ENCODE peak calls at places on chromosome 22, in six cellular contexts. H, X, K, W, P and F are unnamed samples.

GRCh38 chr22:27682438-27682837 is 119.1 kb downstream of the MN1 start:
- DNase-seq in X (no peak), H (no peak), P (no peak), W (peak; percentile 58), K (no peak), F (no peak)

GRCh38 chr22:50507421-50507990 is at the start of gene LMF2:
- DNase-seq in X (no peak), P (no peak), W (peak; percentile 98), K (no peak), H (no peak), F (peak; percentile 89)

GRCh38 chr22:43078522-43078921 is 10.7 kb downstream of the TTLL1 start:
- DNase-seq in W (no peak), X (no peak), H (no peak), K (no peak), P (no peak), F (no peak)

GRCh38 chr22:42883121-42883520 is 26.0 kb upstream of the ARFGAP3 start:
- DNase-seq in P (no peak), K (no peak), X (no peak), W (no peak), H (no peak), F (no peak)

GRCh38 chr22:35629406-35630234 is 12.5 kb upstream of the MB start:
- DNase-seq in H (peak; percentile 93), P (peak; percentile 87), K (peak; percentile 94), X (peak; percentile 98), W (peak; percentile 37), F (no peak)

GRCh38 chr22:27480487-27480886 is 321.1 kb downstream of the MN1 start:
- DNase-seq in W (no peak), X (no peak), K (no peak), H (no peak), P (no peak), F (no peak)

GRCh38 chr22:35900483-35901168 is 128.0 kb downstream of the RBFOX2 start:
- DNase-seq in K (no peak), P (peak; percentile 28), H (peak; percentile 56), X (peak; percentile 82), W (no peak), F (peak; percentile 50)

GRCh38 chr22:50544746-50545253 is 899 bp upstream of the KLHDC7B start:
- DNase-seq in X (no peak), H (no peak), K (no peak), W (no peak), P (no peak), F (peak; percentile 27)

GRCh38 chr22:23256986-23257888 is 76.9 kb downstream of the BCR start:
- DNase-seq in X (no peak), P (no peak), W (peak; percentile 49), H (no peak), K (no peak), F (no peak)

DNA sequence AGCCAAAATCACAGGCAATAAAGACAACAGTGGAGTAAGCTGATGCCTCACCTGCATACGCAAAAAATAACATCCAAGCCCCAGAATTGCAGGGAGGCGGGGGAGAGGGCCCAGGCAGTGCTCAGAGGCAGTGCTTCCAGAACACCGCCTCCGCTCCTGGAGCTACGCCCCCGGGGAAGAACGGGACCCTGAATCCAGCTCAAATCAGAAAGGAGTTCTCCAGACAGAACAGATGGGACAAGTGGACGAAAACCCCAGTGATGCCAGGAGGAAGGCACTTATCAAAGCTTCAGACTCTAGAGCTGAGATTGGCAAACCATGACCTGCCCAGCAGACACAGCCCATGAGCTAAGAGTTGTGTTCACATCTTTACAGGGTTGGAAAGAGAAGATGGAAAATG is 683.9 kb downstream of the TBC1D22A start:
- DNase-seq in K (no peak), W (no peak), H (no peak), X (no peak), P (no peak), F (no peak)
- H3K9me3 ChIP-seq in K (peaks cover 67% of the 10 kb centered on the region), W (no peaks in the 10 kb centered on the region), H (no peaks in the 10 kb centered on the region), X (peaks cover 16% of the 10 kb centered on the region), P (no peaks in the 10 kb centered on the region), F (no peaks in the 10 kb centered on the region)

GRCh38 chr22:45475876-45476514 is 26.7 kb upstream of the FBLN1 start:
- DNase-seq in W (no peak), P (no peak), H (no peak), K (no peak), X (no peak), F (no peak)

GRCh38 chr22:45470871-45471270 is 31.8 kb upstream of the FBLN1 start:
- DNase-seq in W (no peak), K (no peak), X (no peak), H (no peak), P (no peak), F (no peak)

GRCh38 chr22:45472426-45472825 is 30.3 kb upstream of the FBLN1 start:
- DNase-seq in K (no peak), X (no peak), H (no peak), P (no peak), W (no peak), F (no peak)

GRCh38 chr22:45475063-45475747 is 27.5 kb upstream of the FBLN1 start:
- DNase-seq in W (no peak), H (no peak), K (no peak), X (no peak), P (no peak), F (no peak)

DNA sequence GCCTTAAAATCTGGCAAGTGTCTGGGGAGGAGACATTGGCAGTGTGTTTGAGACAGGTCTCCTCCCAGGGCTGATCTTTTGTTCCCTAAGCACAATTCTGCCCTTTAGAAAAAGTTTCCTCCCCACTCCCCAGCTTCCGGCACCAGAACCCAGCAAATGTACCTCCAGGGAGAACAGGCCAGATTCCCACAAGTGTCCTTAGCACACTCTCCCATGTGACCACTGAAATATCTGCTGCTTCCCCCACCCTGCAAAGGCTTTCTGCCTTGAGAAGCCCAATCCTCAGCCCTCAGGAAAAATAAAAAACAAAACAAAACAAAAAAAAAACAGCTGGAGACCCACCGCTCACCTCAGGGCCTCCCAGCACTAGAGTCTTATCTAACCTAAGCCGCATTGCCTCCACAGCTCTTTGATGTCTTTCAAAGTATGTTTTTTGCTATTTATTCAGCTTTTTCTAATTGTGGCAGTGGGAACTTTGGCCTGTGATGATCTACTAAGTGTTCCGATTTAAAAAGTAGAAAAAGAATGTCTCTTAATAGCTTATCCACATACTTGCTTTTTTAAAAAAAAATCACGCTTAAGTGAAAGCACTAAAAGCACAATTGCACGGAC is 29.0 kb upstream of the FBLN1 start:
- DNase-seq in W (no peak), K (no peak), H (no peak), P (no peak), X (no peak), F (no peak)
- H3K27ac ChIP-seq in W (no peak overlapping the region), K (no peak overlapping the region), H (no peak overlapping the region), P (no peak overlapping the region), X (no peak overlapping the region), F (no peak overlapping the region)

GRCh38 chr22:49023879-49024774 is 803.5 kb downstream of the BRD1 start:
- DNase-seq in H (no peak), X (no peak), K (no peak), W (no peak), P (no peak), F (no peak)
- H3K9me3 ChIP-seq in H (no peaks in the 10 kb centered on the region), X (no peaks in the 10 kb centered on the region), K (peaks cover 93% of the 10 kb centered on the region), W (no peaks in the 10 kb centered on the region), P (no peaks in the 10 kb centered on the region), F (no peaks in the 10 kb centered on the region)

DNA sequence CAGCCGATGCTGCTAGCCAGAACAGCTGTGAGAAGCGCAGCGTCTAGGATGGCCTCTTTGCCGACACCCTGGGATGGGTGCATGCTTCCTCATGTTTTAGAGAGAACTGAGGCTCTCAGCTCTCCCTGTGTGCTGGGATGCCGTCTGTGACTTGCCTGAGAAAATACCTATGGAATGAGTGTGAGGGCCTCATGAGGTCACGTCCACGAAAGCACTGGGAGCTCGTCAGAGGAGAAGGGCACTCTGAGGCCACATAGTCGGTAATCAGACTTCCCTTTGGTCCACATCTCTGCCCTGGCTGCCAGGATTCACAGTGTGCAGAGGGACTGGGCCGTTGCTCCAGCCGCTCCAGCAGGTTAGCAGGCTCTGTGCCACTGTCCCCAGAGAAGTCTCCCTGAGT is 54.6 kb downstream of the MICAL3 start:
- DNase-seq in K (peak; percentile 94), P (no peak), X (peak; percentile 97), H (peak; percentile 89), W (peak; percentile 48), F (no peak)
- H3K27ac ChIP-seq in K (peak overlapping the region; percentile 95), P (no peak overlapping the region), X (peak overlapping the region; percentile 88), H (peak overlapping the region; percentile 93), W (peak overlapping the region; percentile 66), F (no peak overlapping the region)

DNA sequence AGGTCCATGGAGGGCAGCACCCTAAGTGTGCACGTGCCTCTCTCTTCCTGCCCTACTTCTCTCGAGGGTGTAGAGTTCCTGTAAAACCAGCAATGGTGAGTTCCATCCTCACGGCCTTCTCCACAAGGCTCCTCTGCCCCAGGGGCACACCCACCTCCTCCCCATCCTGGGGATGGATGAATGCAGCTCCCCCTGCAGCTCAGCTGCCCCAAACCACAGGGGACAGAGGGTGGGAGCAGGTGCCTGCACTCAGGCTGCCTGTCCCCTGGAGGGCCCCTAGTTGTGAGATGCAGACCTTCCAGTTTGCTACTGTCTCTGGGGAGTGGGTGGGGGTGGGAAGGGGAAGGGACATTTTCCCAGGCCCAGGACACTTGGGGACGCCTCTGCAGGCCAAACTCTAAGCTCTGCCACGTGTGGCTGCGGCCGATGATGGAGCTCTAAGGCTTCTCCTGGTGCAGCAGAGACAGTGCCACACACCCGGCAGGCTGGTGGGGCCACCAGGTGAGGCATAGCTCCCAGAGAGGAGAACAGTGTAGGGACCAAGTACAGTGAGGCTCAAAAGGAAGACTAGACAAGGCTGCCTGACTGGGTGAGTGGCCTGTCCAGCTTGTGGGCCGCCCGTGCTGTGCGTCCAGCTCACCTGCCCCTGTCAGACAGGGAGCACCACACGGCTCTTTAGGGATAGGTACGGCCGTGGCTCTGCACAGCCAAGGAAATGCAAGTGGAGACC is 540.9 kb downstream of the TBC1D22A start:
- DNase-seq in K (no peak), P (no peak), W (no peak), H (no peak), X (no peak), F (no peak)
- H3K9me3 ChIP-seq in K (peaks cover 4% of the 10 kb centered on the region), P (no peaks in the 10 kb centered on the region), W (no peaks in the 10 kb centered on the region), H (no peaks in the 10 kb centered on the region), X (no peaks in the 10 kb centered on the region), F (no peaks in the 10 kb centered on the region)

GRCh38 chr22:37911273-37911672 is 5.2 kb downstream of the MICALL1 start:
- DNase-seq in X (no peak), W (no peak), K (no peak), H (no peak), P (no peak), F (no peak)
- H3K27ac ChIP-seq in X (no peak overlapping the region), W (peak overlapping the region; percentile 73), K (no peak overlapping the region), H (no peak overlapping the region), P (no peak overlapping the region), F (no peak overlapping the region)

DNA sequence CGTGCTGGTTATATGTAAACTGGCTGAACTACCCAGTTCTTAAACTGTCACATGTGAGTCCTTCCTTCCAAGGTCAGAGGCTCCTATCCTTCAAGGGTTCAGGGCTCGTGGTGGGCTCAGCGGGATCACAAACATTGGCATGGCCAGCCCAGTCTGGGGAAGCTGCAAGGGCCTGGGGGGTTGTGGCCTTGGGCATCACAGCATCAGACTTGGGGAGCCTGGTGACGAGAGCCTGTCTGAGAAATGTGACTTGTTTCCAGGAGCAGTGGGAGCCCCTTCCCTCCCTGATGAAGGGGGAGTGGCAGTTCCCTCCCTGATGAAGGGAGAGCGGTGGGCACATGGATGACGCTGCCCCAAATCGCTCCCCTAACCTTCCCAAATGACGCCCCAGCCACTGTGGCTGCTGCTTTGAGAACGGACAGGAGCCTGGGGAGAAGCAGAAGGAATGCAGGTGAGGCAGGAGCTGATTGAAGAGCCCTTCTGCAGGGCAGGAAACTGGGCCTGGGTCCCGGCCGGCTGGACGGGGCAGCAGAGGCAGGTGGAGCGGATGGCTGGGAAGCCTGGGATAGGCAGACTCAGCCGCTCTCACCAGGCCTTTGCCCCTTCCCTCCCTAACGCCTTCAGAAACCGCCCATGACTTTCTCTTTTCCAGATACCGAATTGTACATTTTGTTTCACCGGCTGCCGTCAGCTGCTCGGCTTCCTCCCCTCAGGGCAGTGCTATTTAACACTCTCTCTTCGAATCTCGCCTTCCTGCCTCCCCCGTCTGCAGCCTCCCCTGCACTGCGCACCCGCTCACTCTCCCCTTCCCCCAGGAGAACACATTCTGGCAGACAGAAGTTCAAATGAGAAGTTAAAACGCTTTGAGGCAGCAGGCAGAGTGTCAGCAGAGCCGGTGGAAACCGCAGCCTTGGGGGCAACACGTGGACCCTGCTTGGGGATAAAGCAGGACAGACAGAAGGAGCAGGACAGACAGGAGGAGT is 1486.7 kb downstream of the BRD1 start:
- DNase-seq in W (no peak), H (no peak), K (no peak), X (no peak), P (no peak), F (no peak)
- H3K9me3 ChIP-seq in W (no peaks in the 10 kb centered on the region), H (no peaks in the 10 kb centered on the region), K (peaks cover 88% of the 10 kb centered on the region), X (peaks cover 2% of the 10 kb centered on the region), P (no peaks in the 10 kb centered on the region), F (no peaks in the 10 kb centered on the region)